ENCODE peak calls at places on chromosomes 11 and 22, in eight cellular contexts. One of them, this sample, is unnamed.

GRCh38 chr11:34905666-34906065 is 10.5 kb downstream of the APIP start:
- DNase-seq in HFFc6: no peak
- DNase-seq in IMR-90: no peak
- DNase-seq in cardiac muscle cell: no peak
- DNase-seq in SK-N-DZ: no peak
- DNase-seq in NCI-H526: no peak
- DNase-seq in activated CD4-positive, alpha-beta T cell treated with anti-CD3 and anti-CD28 coated beads, Interleukin-2, amount 50 U/mL, for 48 hours: no peak
- DNase-seq in HCT116: no peak
- DNase-seq in this sample: no peak

GRCh38 chr22:17086750-17087149 is 1.9 kb downstream of the IL17RA start:
- DNase-seq in HFFc6: no peak
- DNase-seq in NCI-H526: no peak
- DNase-seq in IMR-90: no peak
- DNase-seq in HCT116: no peak
- DNase-seq in activated CD4-positive, alpha-beta T cell treated with anti-CD3 and anti-CD28 coated beads, Interleukin-2, amount 50 U/mL, for 48 hours: no peak
- DNase-seq in cardiac muscle cell: no peak
- DNase-seq in SK-N-DZ: no peak
- DNase-seq in this sample: no peak

GRCh38 chr11:117822031-117822521 is 2.5 kb downstream of the FXYD2 start:
- DNase-seq in NCI-H526: peak
- DNase-seq in cardiac muscle cell: peak
- DNase-seq in IMR-90: no peak
- DNase-seq in HFFc6: no peak
- DNase-seq in SK-N-DZ: no peak
- DNase-seq in HCT116: no peak
- DNase-seq in activated CD4-positive, alpha-beta T cell treated with anti-CD3 and anti-CD28 coated beads, Interleukin-2, amount 50 U/mL, for 48 hours: peak
- DNase-seq in this sample: no peak

GRCh38 chr11:419248-420005 is 4.6 kb upstream of the SIGIRR start:
- DNase-seq in NCI-H526: no peak
- DNase-seq in HCT116: no peak
- DNase-seq in cardiac muscle cell: no peak
- DNase-seq in SK-N-DZ: no peak
- DNase-seq in activated CD4-positive, alpha-beta T cell treated with anti-CD3 and anti-CD28 coated beads, Interleukin-2, amount 50 U/mL, for 48 hours: no peak
- DNase-seq in HFFc6: no peak
- DNase-seq in IMR-90: no peak
- DNase-seq in this sample: no peak

GRCh38 chr11:3220521-3221407 is 2.2 kb upstream of the MRGPRG start:
- DNase-seq in NCI-H526: no peak
- DNase-seq in HCT116: no peak
- DNase-seq in SK-N-DZ: no peak
- DNase-seq in HFFc6: no peak
- DNase-seq in IMR-90: no peak
- DNase-seq in cardiac muscle cell: no peak
- DNase-seq in activated CD4-positive, alpha-beta T cell treated with anti-CD3 and anti-CD28 coated beads, Interleukin-2, amount 50 U/mL, for 48 hours: no peak
- DNase-seq in this sample: no peak

GRCh38 chr11:133082851-133083488 is 449.3 kb downstream of the OPCML start:
- DNase-seq in cardiac muscle cell: peak
- DNase-seq in activated CD4-positive, alpha-beta T cell treated with anti-CD3 and anti-CD28 coated beads, Interleukin-2, amount 50 U/mL, for 48 hours: peak
- DNase-seq in IMR-90: peak
- DNase-seq in SK-N-DZ: peak
- DNase-seq in NCI-H526: no peak
- DNase-seq in HCT116: no peak
- DNase-seq in HFFc6: peak
- DNase-seq in this sample: peak

GRCh38 chr22:41772645-41773044 is 27.8 kb upstream of the CCDC134 start:
- DNase-seq in HCT116: no peak
- DNase-seq in NCI-H526: no peak
- DNase-seq in activated CD4-positive, alpha-beta T cell treated with anti-CD3 and anti-CD28 coated beads, Interleukin-2, amount 50 U/mL, for 48 hours: no peak
- DNase-seq in IMR-90: peak
- DNase-seq in cardiac muscle cell: no peak
- DNase-seq in SK-N-DZ: no peak
- DNase-seq in HFFc6: no peak
- DNase-seq in this sample: no peak

GRCh38 chr11:44994753-44995152 is 44.1 kb upstream of the TP53I11 start:
- DNase-seq in cardiac muscle cell: no peak
- DNase-seq in SK-N-DZ: no peak
- DNase-seq in NCI-H526: no peak
- DNase-seq in HFFc6: no peak
- DNase-seq in activated CD4-positive, alpha-beta T cell treated with anti-CD3 and anti-CD28 coated beads, Interleukin-2, amount 50 U/mL, for 48 hours: no peak
- DNase-seq in IMR-90: no peak
- DNase-seq in HCT116: no peak
- DNase-seq in this sample: no peak

GRCh38 chr11:77589181-77589520 is 602 bp upstream of the AQP11 start:
- DNase-seq in activated CD4-positive, alpha-beta T cell treated with anti-CD3 and anti-CD28 coated beads, Interleukin-2, amount 50 U/mL, for 48 hours: no peak
- DNase-seq in HCT116: no peak
- DNase-seq in IMR-90: no peak
- DNase-seq in cardiac muscle cell: no peak
- DNase-seq in HFFc6: no peak
- DNase-seq in NCI-H526: no peak
- DNase-seq in SK-N-DZ: no peak
- DNase-seq in this sample: no peak

GRCh38 chr11:35800970-35801953 is 138.7 kb downstream of the TRIM44 start:
- DNase-seq in activated CD4-positive, alpha-beta T cell treated with anti-CD3 and anti-CD28 coated beads, Interleukin-2, amount 50 U/mL, for 48 hours: no peak
- DNase-seq in HFFc6: no peak
- DNase-seq in NCI-H526: no peak
- DNase-seq in HCT116: no peak
- DNase-seq in SK-N-DZ: no peak
- DNase-seq in IMR-90: no peak
- DNase-seq in cardiac muscle cell: no peak
- DNase-seq in this sample: no peak

GRCh38 chr11:34481307-34481706 is 32.3 kb downstream of the ELF5 start:
- DNase-seq in NCI-H526: no peak
- DNase-seq in activated CD4-positive, alpha-beta T cell treated with anti-CD3 and anti-CD28 coated beads, Interleukin-2, amount 50 U/mL, for 48 hours: no peak
- DNase-seq in IMR-90: no peak
- DNase-seq in HCT116: no peak
- DNase-seq in SK-N-DZ: no peak
- DNase-seq in cardiac muscle cell: no peak
- DNase-seq in HFFc6: no peak
- DNase-seq in this sample: no peak

GRCh38 chr22:20610243-20610686 is 102.9 kb downstream of the MED15 start:
- DNase-seq in SK-N-DZ: no peak
- DNase-seq in NCI-H526: no peak
- DNase-seq in cardiac muscle cell: no peak
- DNase-seq in activated CD4-positive, alpha-beta T cell treated with anti-CD3 and anti-CD28 coated beads, Interleukin-2, amount 50 U/mL, for 48 hours: no peak
- DNase-seq in IMR-90: no peak
- DNase-seq in HCT116: no peak
- DNase-seq in HFFc6: no peak
- DNase-seq in this sample: no peak